ENCODE peak calls at places on chromosomes 16 and 17, in four cellular contexts. D is OCI-LY7, H is ovary, Z is uterus. G is an unnamed sample.

GRCh38 chr17:65583921-65584603 is 22.6 kb upstream of the AXIN2 start:
- DNase-seq in D (no peak), Z (no peak), H (no peak), G (no peak)

GRCh38 chr17:79630120-79630519 is 19.3 kb upstream of the RBFOX3 start:
- DNase-seq in H (peak; percentile 1), Z (peak; percentile 8), D (no peak), G (peak; percentile 47)

GRCh38 chr16:4660454-4661007 is 32.8 kb upstream of the NUDT16L1 start:
- DNase-seq in H (peak; percentile 53), D (no peak), Z (peak; percentile 78), G (peak; percentile 69)

GRCh38 chr16:50303605-50304466 is 37.5 kb downstream of the ADCY7 start:
- DNase-seq in H (peak; percentile 51), D (no peak), Z (peak; percentile 10), G (peak; percentile 62)

GRCh38 chr17:40912506-40913220 is 24.8 kb downstream of the KRT23 start:
- DNase-seq in D (no peak), Z (no peak), H (no peak), G (no peak)

GRCh38 chr16:72291531-72291981 is 119.6 kb upstream of the PMFBP1 start:
- DNase-seq in D (no peak), Z (no peak), H (no peak), G (no peak)

GRCh38 chr16:80993293-80993691 is 13.4 kb downstream of the CMC2 start:
- DNase-seq in D (no peak), Z (no peak), H (no peak), G (no peak)

GRCh38 chr17:31674717-31675349 is 184.2 kb downstream of the COPRS start:
- DNase-seq in H (no peak), D (no peak), Z (no peak), G (peak; percentile 68)

GRCh38 chr16:24015923-24016322 is 180.1 kb downstream of the PRKCB start:
- DNase-seq in H (no peak), Z (no peak), D (no peak), G (no peak)

GRCh38 chr16:261031-261691 is 14.6 kb downstream of the RGS11 start:
- DNase-seq in H (no peak), D (no peak), Z (no peak), G (no peak)

GRCh38 chr16:11328172-11329079 is 16.8 kb upstream of the RMI2 start:
- DNase-seq in H (peak; percentile 79), Z (peak; percentile 91), D (peak; percentile 98), G (peak; percentile 80)

GRCh38 chr17:42784811-42785592 is 4.6 kb downstream of the WNK4 start:
- DNase-seq in Z (no peak), D (no peak), H (no peak), G (no peak)

GRCh38 chr17:44267818-44268490 is at the start of gene SLC4A1:
- DNase-seq in H (no peak), D (no peak), Z (no peak), G (no peak)

GRCh38 chr16:69179255-69180010 is 7.5 kb upstream of the SNTB2 start:
- DNase-seq in D (no peak), Z (peak; percentile 87), H (peak; percentile 81), G (no peak)

GRCh38 chr17:34892864-34893263 is 68.4 kb downstream of the CCT6B start:
- DNase-seq in D (peak; percentile 47), H (no peak), Z (no peak), G (no peak)
- TF ChIP-seq CTCF in D (peak; percentile 89), H (no peak), Z (no peak), G (no peak)

GRCh38 chr16:9549487-9549886 is 458.0 kb downstream of the HAPSTR1 start:
- DNase-seq in Z (no peak), H (no peak), D (no peak), G (no peak)

GRCh38 chr16:9557266-9557665 is 465.8 kb downstream of the HAPSTR1 start:
- DNase-seq in D (no peak), Z (no peak), H (no peak), G (no peak)

GRCh38 chr16:9557713-9558112 is 466.3 kb downstream of the HAPSTR1 start:
- DNase-seq in D (no peak), Z (no peak), H (no peak), G (no peak)

DNA sequence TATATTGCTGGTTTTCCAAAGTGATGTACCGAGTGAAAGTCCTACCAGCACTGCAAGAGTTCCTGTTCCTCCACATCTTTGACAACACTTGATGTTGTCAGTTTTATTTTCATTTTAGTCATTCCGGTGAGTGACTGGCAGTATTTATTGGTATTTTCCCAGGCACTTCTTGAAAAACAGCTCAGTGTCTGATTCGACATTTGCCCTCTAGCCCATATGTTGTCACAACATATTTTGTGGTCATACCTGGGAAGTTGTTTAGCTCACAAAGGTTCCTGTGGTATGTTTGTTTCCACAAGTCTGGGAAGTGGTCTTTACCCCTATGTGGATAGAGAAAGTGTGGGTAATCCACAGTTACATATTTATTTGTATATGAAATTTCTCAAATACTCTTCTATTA is 463.6 kb downstream of the HAPSTR1 start:
- DNase-seq in D (no peak), Z (no peak), H (no peak), G (no peak)
- H3K27ac ChIP-seq in D (no peak overlapping the region), Z (no peak overlapping the region), H (no peak overlapping the region), G (no peak overlapping the region)

GRCh38 chr16:57285379-57285778 is 907 bp upstream of the PLLP start:
- DNase-seq in Z (no peak), D (no peak), H (no peak), G (no peak)
- H3K4me3 ChIP-seq in Z (no peak overlapping the region), D (no peak overlapping the region), H (no peak overlapping the region), G (peak overlapping the region; percentile 82)

GRCh38 chr16:87543436-87544191 is 50.8 kb upstream of the ZCCHC14 start:
- DNase-seq in H (no peak), Z (no peak), D (peak; percentile 14), G (no peak)
- TF ChIP-seq CTCF in H (no peak), Z (no peak), D (no peak), G (no peak)

GRCh38 chr16:85649978-85650863 is 37.1 kb downstream of the GSE1 start:
- DNase-seq in H (peak; percentile 64), D (no peak), Z (no peak), G (no peak)

GRCh38 chr16:85649411-85649977 is 36.4 kb downstream of the GSE1 start:
- DNase-seq in H (no peak), D (no peak), Z (no peak), G (no peak)

GRCh38 chr16:85651822-85652430 is 36.8 kb downstream of the GINS2 start:
- DNase-seq in Z (peak; percentile 72), H (peak; percentile 69), D (no peak), G (no peak)

GRCh38 chr16:85652431-85653221 is 36.1 kb downstream of the GINS2 start:
- DNase-seq in H (peak; percentile 77), Z (peak; percentile 81), D (peak; percentile 12), G (no peak)

DNA sequence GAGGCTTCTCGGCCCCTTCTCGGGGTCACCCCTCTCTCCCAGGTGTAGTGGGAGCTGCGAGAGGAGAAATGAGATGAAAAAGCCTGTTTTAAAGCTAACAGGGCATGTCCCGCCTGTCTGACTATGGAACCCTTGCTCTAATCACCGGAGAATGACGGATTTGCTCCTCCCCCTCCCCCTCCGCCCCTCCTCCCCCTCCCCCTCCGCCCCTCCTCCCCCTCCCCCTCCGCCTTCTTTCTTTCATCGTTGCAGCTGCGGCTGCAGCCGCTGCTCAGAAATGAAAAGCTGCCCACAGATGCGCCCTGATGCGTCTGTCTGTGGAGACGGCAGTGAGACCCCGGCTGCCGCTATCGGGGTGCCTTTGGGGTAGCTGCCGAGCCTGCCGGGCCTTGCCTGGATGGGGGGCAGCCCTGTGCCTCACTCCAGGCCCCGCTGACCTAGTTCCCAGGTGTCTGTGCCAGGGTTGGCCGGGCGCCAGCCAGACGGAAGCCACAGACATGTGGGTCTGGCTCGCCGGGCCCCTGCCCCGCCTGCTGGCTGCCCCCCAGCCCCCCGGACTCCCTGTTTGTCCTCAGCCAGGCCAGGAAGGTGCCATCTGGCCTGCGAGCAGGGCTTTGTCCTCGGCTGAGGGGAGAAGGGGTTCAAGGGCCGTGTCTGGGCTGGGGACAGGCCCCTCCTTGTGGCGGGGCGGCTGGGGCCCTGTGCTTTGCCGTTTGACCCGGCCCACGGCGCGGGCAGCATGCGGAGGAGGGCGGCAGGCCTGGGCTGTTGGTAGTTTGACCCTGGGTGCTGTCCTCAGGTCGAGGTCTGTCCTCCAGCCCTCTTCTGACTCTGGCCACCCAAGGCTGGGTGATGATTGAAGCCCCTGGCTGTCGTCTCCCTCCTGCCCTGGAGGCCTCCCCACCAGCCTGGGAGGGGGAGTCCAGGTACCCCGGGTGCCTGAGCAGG is 37.6 kb downstream of the GINS2 start:
- DNase-seq in D (peak; percentile 47), H (peak; percentile 78), Z (peak; percentile 67), G (no peak)
- H3K27ac ChIP-seq in D (no peak overlapping the region), H (peak overlapping the region; percentile 7), Z (peak overlapping the region; percentile 82), G (peak overlapping the region; percentile 67)